ENCODE peak calls at places on chromosomes 4 and X, in six cellular contexts. C is IMR-90, R is H9, Q is mesenchymal stem cell, X is neuronal stem cell, P is H1. W is an unnamed sample.

GRCh38 chr4:97576955-97577354 is 566.3 kb downstream of the STPG2 start:
- DNase-seq in C (no peak), R (no peak), Q (no peak), X (no peak), P (no peak), W (no peak)

GRCh38 chr4:43822621-43823020 is 626.0 kb downstream of the KCTD8 start:
- DNase-seq in C (no peak), R (no peak), Q (no peak), X (no peak), P (no peak), W (peak; percentile 11)

GRCh38 chr4:54085284-54085683 is 14.7 kb upstream of the GSX2 start:
- DNase-seq in C (peak; percentile 92), R (no peak), Q (peak; percentile 89), X (no peak), P (no peak), W (no peak)

GRCh38 chr4:5504486-5504885 is 203.9 kb downstream of the EVC2 start:
- DNase-seq in C (peak; percentile 24), R (no peak), Q (no peak), X (no peak), P (no peak), W (no peak)

GRCh38 chrX:20980426-20980825 is 393.8 kb upstream of the CNKSR2 start:
- DNase-seq in C (no peak), R (no peak), Q (no peak), X (no peak), P (no peak), W (no peak)

GRCh38 chrX:77451041-77451440 is 3.9 kb downstream of the FGF16 start:
- DNase-seq in C (peak; percentile 52), R (no peak), Q (peak; percentile 19), X (no peak), P (no peak), W (peak; percentile 2)

GRCh38 chr4:93710847-93711430 is 117.6 kb upstream of the ATOH1 start:
- DNase-seq in C (no peak), R (no peak), Q (no peak), X (no peak), P (no peak), W (peak; percentile 21)

GRCh38 chr4:84028340-84028739 is 470.8 kb downstream of the NKX6-1 start:
- DNase-seq in C (no peak), R (peak; percentile 43), Q (no peak), X (no peak), P (no peak), W (peak; percentile 45)

GRCh38 chrX:110665636-110666035 is 130.0 kb downstream of the CHRDL1 start:
- DNase-seq in C (peak; percentile 5), R (peak; percentile 55), Q (peak; percentile 4), X (no peak), P (peak; percentile 49), W (peak; percentile 52)

GRCh38 chrX:35076061-35076460 is 133.5 kb downstream of the FAM47B start:
- DNase-seq in C (no peak), R (peak; percentile 42), Q (no peak), X (no peak), P (no peak), W (peak; percentile 48)

GRCh38 chrX:110086916-110087484 is 84.1 kb downstream of the TMEM164 start:
- DNase-seq in C (peak; percentile 96), R (no peak), Q (peak; percentile 97), X (no peak), P (no peak), W (peak; percentile 58)

GRCh38 chr4:187172340-187172761 is 448.7 kb upstream of the FAT1 start:
- DNase-seq in C (no peak), R (no peak), Q (peak; percentile 75), X (no peak), P (no peak), W (peak; percentile 41)

GRCh38 chr4:71472946-71473345 is 134.1 kb downstream of the SLC4A4 start:
- DNase-seq in C (peak; percentile 89), R (no peak), Q (peak; percentile 52), X (no peak), P (no peak), W (peak; percentile 3)

GRCh38 chr4:158824425-158825274 is 55.8 kb downstream of the FNIP2 start:
- DNase-seq in C (peak; percentile 17), R (no peak), Q (peak; percentile 55), X (no peak), P (no peak), W (peak; percentile 60)

GRCh38 chrX:53239474-53239873 is 14.5 kb upstream of the KDM5C start:
- DNase-seq in C (no peak), R (peak; percentile 46), Q (no peak), X (no peak), P (peak; percentile 49), W (peak; percentile 61)

DNA sequence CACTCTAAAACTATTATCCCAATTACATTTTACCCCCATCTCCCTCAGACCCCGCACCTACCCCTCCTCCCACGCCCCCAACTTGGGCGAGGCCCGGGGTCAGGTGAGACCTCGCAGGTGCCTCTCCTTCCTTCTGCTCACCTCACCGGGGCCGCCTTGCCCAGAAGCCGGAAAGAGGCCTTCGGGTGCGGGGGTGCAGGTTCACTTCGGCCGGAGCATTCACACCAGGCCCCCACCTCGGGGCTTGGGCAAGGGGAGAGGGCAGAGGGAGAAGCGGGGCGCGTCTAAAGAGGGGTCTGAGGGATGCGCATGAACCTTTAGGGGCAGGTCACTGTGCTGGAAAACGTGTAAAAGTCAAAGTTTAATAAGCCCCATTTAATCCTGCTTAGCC is 427 bp downstream of the ZNF182 start:
- DNase-seq in C (no peak), R (no peak), Q (no peak), X (no peak), P (no peak), W (no peak)
- H2BK120ac ChIP-seq in C (peak overlapping the region; percentile 33), R (no peak overlapping the region), Q (peak overlapping the region; percentile 79), X (no peak overlapping the region), P (no peak overlapping the region), W (no peak overlapping the region)

GRCh38 chrX:19515615-19516105 is 352 bp upstream of the MAP3K15 start:
- DNase-seq in C (no peak), R (no peak), Q (no peak), X (no peak), P (no peak), W (peak; percentile 2)

GRCh38 chrX:19514791-19515614 is at the start of gene MAP3K15:
- DNase-seq in C (no peak), R (peak; percentile 50), Q (peak; percentile 6), X (no peak), P (peak; percentile 56), W (peak; percentile 53)

GRCh38 chrX:19512359-19512758 is 2.9 kb downstream of the MAP3K15 start:
- DNase-seq in C (no peak), R (no peak), Q (no peak), X (no peak), P (no peak), W (no peak)

GRCh38 chrX:19513383-19513782 is 1.9 kb downstream of the MAP3K15 start:
- DNase-seq in C (peak; percentile 4), R (no peak), Q (no peak), X (no peak), P (no peak), W (peak; percentile 10)

GRCh38 chrX:19512961-19513360 is 2.3 kb downstream of the MAP3K15 start:
- DNase-seq in C (no peak), R (no peak), Q (no peak), X (no peak), P (no peak), W (no peak)
- H2BK15ac ChIP-seq in C (no peak overlapping the region), R (no peak overlapping the region), Q (no peak overlapping the region), X (no peak overlapping the region), P (no peak overlapping the region), W (no peak overlapping the region)

GRCh38 chr4:38665846-38666490 is 2.0 kb downstream of the KLF3 start:
- DNase-seq in C (no peak), R (no peak), Q (peak; percentile 21), X (no peak), P (no peak), W (no peak)

GRCh38 chr4:38663021-38663800 is 788 bp upstream of the KLF3 start:
- DNase-seq in C (no peak), R (peak; percentile 45), Q (no peak), X (peak; percentile 58), P (peak; percentile 72), W (peak; percentile 70)

GRCh38 chr4:38663801-38664703 is at the start of gene KLF3:
- DNase-seq in C (peak; percentile 82), R (peak; percentile 81), Q (peak; percentile 89), X (peak; percentile 82), P (peak; percentile 82), W (peak; percentile 86)

GRCh38 chr4:38667005-38667771 is 3.2 kb downstream of the KLF3 start:
- DNase-seq in C (peak; percentile 99), R (peak; percentile 93), Q (peak; percentile 99), X (peak; percentile 85), P (peak; percentile 59), W (peak; percentile 99)

DNA sequence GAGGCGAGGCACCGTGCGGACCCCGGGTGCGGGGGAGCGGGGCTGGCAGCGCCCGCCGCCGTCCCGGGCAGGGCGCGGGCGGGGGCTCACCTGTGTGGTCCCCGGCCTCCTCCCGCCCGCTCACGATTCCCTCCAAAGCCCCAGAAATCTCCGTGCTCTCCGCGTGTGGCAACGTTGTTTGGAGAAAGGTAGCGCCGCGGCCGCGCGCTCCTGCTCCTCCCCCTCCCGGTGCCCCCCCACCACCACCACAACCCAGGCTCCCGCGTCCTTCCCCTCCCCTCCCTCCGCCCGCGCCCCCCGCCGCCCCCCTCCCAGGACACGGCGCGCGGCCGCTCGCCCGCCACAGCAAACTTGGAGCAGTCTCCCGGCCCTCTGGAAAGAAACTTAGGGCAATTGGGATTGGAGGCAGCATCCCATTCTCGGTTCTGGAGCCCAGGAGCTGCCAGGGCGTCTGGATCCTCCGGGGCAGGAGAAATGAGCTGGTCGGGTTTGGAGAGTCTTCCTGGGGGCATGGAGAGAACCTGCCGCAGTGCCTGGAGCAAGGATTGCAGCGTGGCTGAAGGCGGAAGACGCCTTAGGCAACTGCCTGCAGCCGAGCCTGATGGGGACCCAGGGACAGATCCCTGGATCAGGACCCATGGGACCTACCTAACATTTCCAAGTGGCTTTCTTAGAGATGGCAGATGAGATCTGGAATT is 854 bp downstream of the KLF3 start:
- DNase-seq in C (peak; percentile 56), R (peak; percentile 71), Q (peak; percentile 73), X (peak; percentile 70), P (peak; percentile 59), W (peak; percentile 87)
- H2BK120ac ChIP-seq in C (peak overlapping the region; percentile 17), R (no peak overlapping the region), Q (peak overlapping the region; percentile 96), X (peak overlapping the region; percentile 74), P (no peak overlapping the region), W (peak overlapping the region; percentile 93)

DNA sequence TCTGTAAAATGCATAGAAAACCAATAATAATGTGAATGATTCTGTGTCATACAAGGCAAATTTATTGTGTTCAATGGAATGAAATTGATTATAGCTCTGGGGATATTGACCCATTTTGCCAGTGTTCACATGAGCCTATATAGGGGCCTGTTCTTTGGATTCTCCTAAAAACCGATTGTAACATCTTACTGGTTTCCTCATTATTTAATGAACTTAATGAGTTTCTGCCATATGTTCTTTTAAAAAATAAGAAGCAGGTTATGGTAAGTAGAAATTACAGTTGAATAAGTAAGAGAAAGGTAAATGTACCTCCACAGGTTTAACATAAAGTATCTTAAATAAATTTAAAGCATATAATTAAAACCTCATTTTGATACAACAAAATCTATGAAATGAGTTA is 24.6 kb upstream of the ADGRL3 start:
- DNase-seq in C (no peak), R (no peak), Q (no peak), X (no peak), P (no peak), W (no peak)
- H2BK15ac ChIP-seq in C (no peak overlapping the region), R (no peak overlapping the region), Q (no peak overlapping the region), X (no peak overlapping the region), P (no peak overlapping the region), W (no peak overlapping the region)

DNA sequence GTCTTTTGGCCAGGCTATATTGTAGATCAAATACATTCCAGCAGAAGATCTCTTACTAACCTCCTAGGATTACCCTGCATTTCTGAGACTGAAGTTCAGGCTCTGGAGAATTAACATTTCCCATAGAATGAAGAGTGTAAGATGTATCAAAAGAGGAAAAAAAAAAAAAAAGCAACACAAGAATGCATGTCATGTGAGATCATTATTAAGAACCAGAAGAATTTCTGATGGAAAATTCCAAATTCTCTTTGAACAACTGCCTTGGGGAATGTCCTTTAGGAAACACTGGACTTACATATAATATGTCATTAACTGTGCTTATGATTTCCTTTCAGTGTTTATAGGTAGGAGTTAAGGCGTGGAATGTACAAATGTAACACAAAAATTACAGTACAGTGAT is 1012.5 kb upstream of the LCORL start:
- DNase-seq in C (no peak), R (no peak), Q (peak; percentile 14), X (no peak), P (no peak), W (no peak)
- H2BK120ac ChIP-seq in C (no peak overlapping the region), R (no peak overlapping the region), Q (no peak overlapping the region), X (no peak overlapping the region), P (no peak overlapping the region), W (no peak overlapping the region)

W was measured in mesendoderm.